ENCODE peak calls at places on chromosome 10, in four cellular contexts. I is GM20000, J is foreskin keratinocyte, O is tibial artery. V is an unnamed sample.

GRCh38 chr10:89163265-89163995 is 43.7 kb downstream of the CH25H start:
- DNase-seq in I (peak; percentile 69), J (peak; percentile 79), O (peak; percentile 54), V (no peak)

GRCh38 chr10:13739178-13739577 is 152.4 kb downstream of the PRPF18 start:
- DNase-seq in I (no peak), J (no peak), O (no peak), V (no peak)

GRCh38 chr10:24723788-24724380 is at the start of gene ARHGAP21:
- DNase-seq in I (peak; percentile 85), J (peak; percentile 77), O (peak; percentile 76), V (peak; percentile 65)

GRCh38 chr10:102565793-102566192 is 62.0 kb downstream of the SUFU start:
- DNase-seq in I (no peak), J (no peak), O (no peak), V (no peak)

GRCh38 chr10:34721201-34721840 is 93.8 kb downstream of the PARD3 start:
- DNase-seq in I (no peak), J (peak; percentile 80), O (no peak), V (peak; percentile 70)

GRCh38 chr10:14032406-14032998 is 298.2 kb downstream of the FRMD4A start:
- DNase-seq in I (peak; percentile 33), J (no peak), O (no peak), V (no peak)

GRCh38 chr10:22635650-22636049 is 78.7 kb downstream of the PIP4K2A start:
- DNase-seq in I (no peak), J (no peak), O (no peak), V (no peak)

GRCh38 chr10:62899316-62899715 is 83.2 kb upstream of the EGR2 start:
- DNase-seq in I (no peak), J (no peak), O (no peak), V (no peak)

GRCh38 chr10:132518572-132519381 is 18.8 kb upstream of the INPP5A start:
- DNase-seq in I (no peak), J (peak; percentile 16), O (peak; percentile 17), V (no peak)

GRCh38 chr10:96325719-96326373 is 21.6 kb downstream of the DNTT start:
- DNase-seq in I (peak; percentile 67), J (peak; percentile 52), O (no peak), V (no peak)

GRCh38 chr10:71269301-71270288 is 49.5 kb upstream of the SLC29A3 start:
- DNase-seq in I (no peak), J (no peak), O (no peak), V (no peak)

GRCh38 chr10:865257-865656 is 66.2 kb downstream of the LARP4B start:
- DNase-seq in I (no peak), J (no peak), O (no peak), V (no peak)

GRCh38 chr10:46250898-46251856 is 35.6 kb upstream of the ANTXRL start:
- DNase-seq in I (no peak), J (no peak), O (no peak), V (no peak)

GRCh38 chr10:94279835-94280709 is 82.7 kb downstream of the NOC3L start:
- DNase-seq in I (peak; percentile 63), J (peak; percentile 23), O (no peak), V (peak; percentile 38)

GRCh38 chr10:28719789-28720436 is 42.6 kb downstream of the BAMBI start:
- DNase-seq in I (no peak), J (no peak), O (no peak), V (no peak)

GRCh38 chr10:35372329-35372728 is 36.0 kb downstream of the CCNY start:
- DNase-seq in I (no peak), J (peak; percentile 86), O (no peak), V (no peak)

GRCh38 chr10:60480865-60481563 is 91.3 kb upstream of the ANK3 start:
- DNase-seq in I (no peak), J (peak; percentile 92), O (no peak), V (peak; percentile 63)

GRCh38 chr10:129883029-129883428 is 81.0 kb downstream of the EBF3 start:
- DNase-seq in I (no peak), J (no peak), O (no peak), V (no peak)

GRCh38 chr10:131068760-131069159 is 242.8 kb downstream of the TCERG1L start:
- DNase-seq in I (no peak), J (no peak), O (peak; percentile 5), V (no peak)

DNA sequence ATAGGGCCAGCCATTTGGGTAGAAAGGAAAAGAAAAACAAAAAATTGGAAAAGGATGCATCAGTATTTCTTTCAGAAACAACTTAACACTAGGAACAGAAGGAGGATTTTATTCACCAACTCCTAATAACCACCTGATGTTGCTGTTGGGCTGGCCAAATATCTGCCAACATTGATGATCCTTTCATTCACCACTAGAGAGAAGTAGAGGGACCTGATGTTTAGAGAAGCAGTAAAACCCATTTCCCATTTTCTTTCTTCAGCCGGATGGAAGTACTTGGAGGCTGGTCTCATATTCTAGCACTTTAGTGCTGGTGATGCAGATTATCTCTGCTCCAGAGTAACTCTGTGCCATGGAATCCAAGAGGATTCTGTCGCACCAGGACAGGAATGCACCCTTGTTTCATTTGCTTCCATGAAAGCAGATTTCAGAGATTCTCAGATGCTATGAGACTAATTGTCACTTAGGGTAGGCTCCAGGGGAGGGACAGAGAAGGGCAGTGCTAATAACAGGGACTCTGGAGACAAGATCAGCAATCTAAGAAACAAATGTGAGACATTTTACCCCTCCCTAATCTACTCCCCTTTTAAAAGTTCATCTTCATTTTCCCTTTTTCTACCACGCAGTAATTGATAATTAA is 3.1 kb downstream of the KLLN start:
- DNase-seq in I (peak; percentile 60), J (peak; percentile 70), O (peak; percentile 60), V (peak; percentile 70)
- TF ChIP-seq CTCF in I (peak; percentile 53), J (peak; percentile 91), O (peak; percentile 62), V (peak; percentile 62)

DNA sequence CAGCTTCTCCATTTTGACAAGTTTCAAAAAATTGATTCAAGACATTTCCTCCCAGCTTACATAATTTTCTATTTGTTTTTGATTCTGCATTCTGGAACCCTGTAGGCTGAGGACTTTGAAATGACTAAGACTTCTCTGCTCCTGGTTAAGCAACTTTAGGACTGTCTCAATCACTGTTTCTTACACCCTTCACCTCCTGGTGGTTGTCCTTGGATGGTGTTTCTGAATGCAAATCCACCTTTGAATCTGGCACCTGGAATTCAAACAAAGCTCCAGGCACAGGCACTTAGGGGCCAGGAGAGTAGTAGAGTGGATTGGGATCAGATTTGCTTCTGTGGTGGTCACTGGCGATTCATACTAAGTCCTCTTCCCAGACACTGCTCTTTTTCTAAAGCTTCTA is 595.5 kb downstream of the LRMDA start:
- DNase-seq in I (no peak), J (peak; percentile 13), O (no peak), V (no peak)
- TF ChIP-seq CTCF in I (no peak), J (peak; percentile 33), O (no peak), V (peak; percentile 23)

DNA sequence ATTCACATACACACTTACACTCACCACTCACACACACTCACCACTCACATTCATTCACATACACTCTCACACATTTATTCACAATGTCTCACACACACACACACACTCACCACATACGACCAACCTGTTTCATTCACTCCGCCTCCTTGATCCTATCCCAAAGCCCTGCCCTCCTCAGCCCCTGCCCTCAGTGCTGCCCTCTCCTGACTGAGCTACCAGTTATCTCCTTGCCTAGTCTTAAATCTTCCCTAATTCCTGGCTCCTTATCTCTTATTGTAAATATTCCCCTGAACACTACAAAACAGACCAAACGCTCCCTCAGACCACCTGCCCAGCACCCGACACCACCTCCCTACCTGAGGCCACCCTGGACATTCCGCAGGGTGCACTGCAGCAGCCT is 26.1 kb upstream of the C10orf120 start:
- DNase-seq in I (no peak), J (no peak), O (no peak), V (no peak)
- TF ChIP-seq CTCF in I (no peak), J (peak; percentile 45), O (no peak), V (no peak)

DNA sequence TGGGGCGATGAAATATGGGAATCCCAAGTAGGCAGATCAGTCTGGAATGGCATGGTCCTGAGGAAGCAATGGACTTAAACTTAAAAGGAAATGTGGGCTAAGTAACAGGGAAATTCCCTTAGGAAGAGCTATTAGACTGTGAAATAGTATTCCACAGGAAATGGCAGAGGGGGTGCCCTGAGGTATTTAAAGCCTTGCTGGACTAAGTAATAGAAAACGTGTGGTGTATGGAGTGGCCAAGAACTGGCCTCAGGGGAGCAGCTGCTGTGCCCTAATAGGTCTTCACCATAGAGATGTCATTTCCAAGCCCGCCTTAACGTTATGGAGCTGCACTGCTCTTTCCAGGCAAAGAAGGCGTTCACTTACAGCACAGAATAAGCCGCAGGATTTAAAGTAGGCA is 365.2 kb upstream of the ZMIZ1 start:
- DNase-seq in I (no peak), J (no peak), O (no peak), V (no peak)
- TF ChIP-seq CTCF in I (no peak), J (no peak), O (no peak), V (no peak)

V was measured in brain microvascular endothelial cell.